ENCODE peak calls at places on chromosomes 11 and 22, in ten cellular contexts. One of them, this sample, is unnamed.

GRCh38 chr22:28019360-28019759 is 100.3 kb upstream of the PITPNB start:
- DNase-seq in tibial nerve: no peak
- DNase-seq in ovary: peak; percentile 26
- DNase-seq in esophagus squamous epithelium: no peak
- DNase-seq in transverse colon: peak; percentile 3
- DNase-seq in H1: no peak
- DNase-seq in HCT116: no peak
- DNase-seq in IMR-90: no peak
- DNase-seq in sigmoid colon: peak; percentile 61
- DNase-seq in right lobe of liver: no peak
- DNase-seq in this sample: peak; percentile 20

GRCh38 chr11:13695886-13696285 is 27.4 kb downstream of the FAR1 start:
- DNase-seq in transverse colon: no peak
- DNase-seq in right lobe of liver: no peak
- DNase-seq in esophagus squamous epithelium: no peak
- DNase-seq in HCT116: no peak
- DNase-seq in H1: no peak
- DNase-seq in sigmoid colon: no peak
- DNase-seq in tibial nerve: no peak
- DNase-seq in IMR-90: no peak
- DNase-seq in ovary: no peak
- DNase-seq in this sample: no peak

GRCh38 chr22:43263645-43264514 is 76.9 kb upstream of the TTLL12 start:
- DNase-seq in H1: no peak
- DNase-seq in HCT116: peak; percentile 48
- DNase-seq in tibial nerve: no peak
- DNase-seq in esophagus squamous epithelium: no peak
- DNase-seq in right lobe of liver: peak; percentile 76
- DNase-seq in IMR-90: peak; percentile 88
- DNase-seq in transverse colon: peak; percentile 69
- DNase-seq in ovary: peak; percentile 85
- DNase-seq in sigmoid colon: no peak
- DNase-seq in this sample: peak; percentile 74

GRCh38 chr22:38464992-38465672 is 2.8 kb upstream of the KDELR3 start:
- DNase-seq in ovary: no peak
- DNase-seq in IMR-90: no peak
- DNase-seq in H1: no peak
- DNase-seq in HCT116: no peak
- DNase-seq in sigmoid colon: no peak
- DNase-seq in tibial nerve: no peak
- DNase-seq in right lobe of liver: no peak
- DNase-seq in esophagus squamous epithelium: no peak
- DNase-seq in transverse colon: no peak
- DNase-seq in this sample: no peak

GRCh38 chr11:61855939-61856730 is 28.0 kb downstream of the FADS2 start:
- DNase-seq in ovary: no peak
- DNase-seq in IMR-90: peak; percentile 11
- DNase-seq in sigmoid colon: no peak
- DNase-seq in H1: no peak
- DNase-seq in esophagus squamous epithelium: no peak
- DNase-seq in HCT116: no peak
- DNase-seq in transverse colon: no peak
- DNase-seq in right lobe of liver: no peak
- DNase-seq in tibial nerve: no peak
- DNase-seq in this sample: no peak

GRCh38 chr11:63985812-63986155 is 454 bp upstream of the OTUB1 start:
- DNase-seq in sigmoid colon: no peak
- DNase-seq in esophagus squamous epithelium: no peak
- DNase-seq in tibial nerve: no peak
- DNase-seq in IMR-90: no peak
- DNase-seq in HCT116: no peak
- DNase-seq in H1: no peak
- DNase-seq in right lobe of liver: peak; percentile 50
- DNase-seq in transverse colon: peak; percentile 60
- DNase-seq in ovary: no peak
- DNase-seq in this sample: no peak

GRCh38 chr11:134725939-134726639 is 314.0 kb upstream of the B3GAT1 start:
- DNase-seq in IMR-90: no peak
- DNase-seq in right lobe of liver: no peak
- DNase-seq in esophagus squamous epithelium: no peak
- DNase-seq in H1: no peak
- DNase-seq in ovary: no peak
- DNase-seq in transverse colon: peak; percentile 24
- DNase-seq in tibial nerve: no peak
- DNase-seq in sigmoid colon: no peak
- DNase-seq in HCT116: peak; percentile 35
- DNase-seq in this sample: peak; percentile 48

GRCh38 chr22:24450600-24450999 is 23.2 kb downstream of the ADORA2A start:
- DNase-seq in transverse colon: no peak
- DNase-seq in esophagus squamous epithelium: no peak
- DNase-seq in ovary: no peak
- DNase-seq in H1: no peak
- DNase-seq in tibial nerve: no peak
- DNase-seq in HCT116: no peak
- DNase-seq in IMR-90: no peak
- DNase-seq in right lobe of liver: no peak
- DNase-seq in sigmoid colon: no peak
- DNase-seq in this sample: no peak

GRCh38 chr11:8719260-8720190 is 36.9 kb downstream of the RPL27A start:
- DNase-seq in tibial nerve: peak; percentile 41
- DNase-seq in esophagus squamous epithelium: no peak
- DNase-seq in ovary: no peak
- DNase-seq in IMR-90: peak; percentile 96
- DNase-seq in HCT116: peak; percentile 76
- DNase-seq in right lobe of liver: no peak
- DNase-seq in sigmoid colon: peak; percentile 92
- DNase-seq in H1: no peak
- DNase-seq in transverse colon: peak; percentile 39
- DNase-seq in this sample: no peak
- H3K4me3 ChIP-seq in tibial nerve: no peak overlapping the region
- H3K4me3 ChIP-seq in esophagus squamous epithelium: no peak overlapping the region
- H3K4me3 ChIP-seq in ovary: no peak overlapping the region
- H3K4me3 ChIP-seq in IMR-90: no peak overlapping the region
- H3K4me3 ChIP-seq in HCT116: peak overlapping the region; percentile 35
- H3K4me3 ChIP-seq in right lobe of liver: no peak overlapping the region
- H3K4me3 ChIP-seq in sigmoid colon: no peak overlapping the region
- H3K4me3 ChIP-seq in H1: no peak overlapping the region
- H3K4me3 ChIP-seq in transverse colon: no peak overlapping the region
- H3K4me3 ChIP-seq in this sample: no peak overlapping the region

GRCh38 chr11:45860348-45860747 is 13.1 kb downstream of the CRY2 start:
- DNase-seq in esophagus squamous epithelium: no peak
- DNase-seq in tibial nerve: no peak
- DNase-seq in sigmoid colon: no peak
- DNase-seq in ovary: no peak
- DNase-seq in right lobe of liver: no peak
- DNase-seq in IMR-90: no peak
- DNase-seq in transverse colon: no peak
- DNase-seq in H1: no peak
- DNase-seq in HCT116: no peak
- DNase-seq in this sample: no peak

GRCh38 chr11:45860764-45861510 is 13.7 kb downstream of the CRY2 start:
- DNase-seq in right lobe of liver: no peak
- DNase-seq in ovary: no peak
- DNase-seq in tibial nerve: no peak
- DNase-seq in H1: no peak
- DNase-seq in transverse colon: no peak
- DNase-seq in sigmoid colon: no peak
- DNase-seq in HCT116: no peak
- DNase-seq in esophagus squamous epithelium: no peak
- DNase-seq in IMR-90: no peak
- DNase-seq in this sample: no peak

GRCh38 chr11:45858751-45859398 is 11.6 kb downstream of the CRY2 start:
- DNase-seq in right lobe of liver: no peak
- DNase-seq in IMR-90: no peak
- DNase-seq in tibial nerve: no peak
- DNase-seq in HCT116: no peak
- DNase-seq in esophagus squamous epithelium: no peak
- DNase-seq in transverse colon: no peak
- DNase-seq in H1: no peak
- DNase-seq in ovary: no peak
- DNase-seq in sigmoid colon: no peak
- DNase-seq in this sample: no peak

GRCh38 chr11:45857834-45858492 is 10.7 kb downstream of the CRY2 start:
- DNase-seq in sigmoid colon: peak; percentile 83
- DNase-seq in right lobe of liver: no peak
- DNase-seq in esophagus squamous epithelium: no peak
- DNase-seq in tibial nerve: peak; percentile 52
- DNase-seq in HCT116: no peak
- DNase-seq in transverse colon: no peak
- DNase-seq in H1: no peak
- DNase-seq in ovary: peak; percentile 42
- DNase-seq in IMR-90: peak; percentile 84
- DNase-seq in this sample: peak; percentile 44

DNA sequence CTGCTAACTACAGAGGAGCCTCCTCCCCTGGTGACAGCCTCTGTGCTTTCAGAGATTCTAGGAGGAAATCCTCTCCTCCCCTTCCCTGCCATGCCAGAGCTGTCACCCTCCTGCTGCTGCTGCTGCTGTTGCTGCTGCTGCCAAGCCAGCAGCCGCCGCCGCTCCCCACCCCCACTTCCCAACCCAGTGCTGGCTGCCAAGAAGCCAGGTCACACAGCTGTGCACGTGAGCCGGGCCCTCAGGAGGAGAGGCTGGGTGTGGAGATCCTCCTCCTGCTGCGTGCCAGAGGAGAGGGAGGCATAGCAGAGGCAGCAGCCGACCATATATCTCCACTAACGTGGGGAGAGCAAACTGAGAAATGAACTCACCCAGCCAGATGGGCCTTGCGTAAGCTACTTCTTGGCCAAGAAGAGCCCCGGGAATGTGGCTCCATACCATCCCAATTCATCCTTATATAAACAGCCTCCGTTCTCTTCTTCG is 12.4 kb downstream of the CRY2 start:
- DNase-seq in HCT116: no peak
- DNase-seq in IMR-90: peak; percentile 99
- DNase-seq in transverse colon: peak; percentile 94
- DNase-seq in esophagus squamous epithelium: no peak
- DNase-seq in sigmoid colon: peak; percentile 99
- DNase-seq in tibial nerve: peak; percentile 80
- DNase-seq in right lobe of liver: peak; percentile 87
- DNase-seq in ovary: peak; percentile 95
- DNase-seq in H1: no peak
- DNase-seq in this sample: peak; percentile 95
- H3K36me3 ChIP-seq in HCT116: peaks cover 20% of the 10 kb centered on the region
- H3K36me3 ChIP-seq in IMR-90: peaks cover 33% of the 10 kb centered on the region
- H3K36me3 ChIP-seq in transverse colon: peaks cover 2% of the 10 kb centered on the region
- H3K36me3 ChIP-seq in esophagus squamous epithelium: peaks cover 90% of the 10 kb centered on the region
- H3K36me3 ChIP-seq in sigmoid colon: peaks cover 36% of the 10 kb centered on the region
- H3K36me3 ChIP-seq in tibial nerve: peaks cover 6% of the 10 kb centered on the region
- H3K36me3 ChIP-seq in right lobe of liver: peaks cover 28% of the 10 kb centered on the region
- H3K36me3 ChIP-seq in ovary: no peaks in the 10 kb centered on the region
- H3K36me3 ChIP-seq in H1: peaks cover 27% of the 10 kb centered on the region
- H3K36me3 ChIP-seq in this sample: peaks cover 53% of the 10 kb centered on the region

GRCh38 chr11:119319136-119319701 is 2.3 kb upstream of the MCAM start:
- DNase-seq in esophagus squamous epithelium: no peak
- DNase-seq in sigmoid colon: no peak
- DNase-seq in H1: no peak
- DNase-seq in IMR-90: no peak
- DNase-seq in tibial nerve: no peak
- DNase-seq in HCT116: no peak
- DNase-seq in right lobe of liver: no peak
- DNase-seq in ovary: peak; percentile 21
- DNase-seq in transverse colon: no peak
- DNase-seq in this sample: no peak

GRCh38 chr11:119319702-119320592 is 3.0 kb upstream of the MCAM start:
- DNase-seq in IMR-90: no peak
- DNase-seq in sigmoid colon: peak; percentile 71
- DNase-seq in H1: no peak
- DNase-seq in transverse colon: no peak
- DNase-seq in right lobe of liver: no peak
- DNase-seq in ovary: peak; percentile 50
- DNase-seq in HCT116: no peak
- DNase-seq in tibial nerve: no peak
- DNase-seq in esophagus squamous epithelium: no peak
- DNase-seq in this sample: no peak

GRCh38 chr11:119316729-119317591 is at the start of gene MCAM:
- DNase-seq in HCT116: no peak
- DNase-seq in ovary: peak; percentile 69
- DNase-seq in H1: peak; percentile 76
- DNase-seq in tibial nerve: no peak
- DNase-seq in right lobe of liver: peak; percentile 47
- DNase-seq in IMR-90: peak; percentile 48
- DNase-seq in esophagus squamous epithelium: no peak
- DNase-seq in transverse colon: no peak
- DNase-seq in sigmoid colon: peak; percentile 86
- DNase-seq in this sample: no peak

GRCh38 chr11:119317592-119318239 is 786 bp upstream of the MCAM start:
- DNase-seq in HCT116: no peak
- DNase-seq in right lobe of liver: no peak
- DNase-seq in ovary: no peak
- DNase-seq in sigmoid colon: no peak
- DNase-seq in IMR-90: no peak
- DNase-seq in H1: no peak
- DNase-seq in transverse colon: no peak
- DNase-seq in tibial nerve: no peak
- DNase-seq in esophagus squamous epithelium: no peak
- DNase-seq in this sample: no peak

DNA sequence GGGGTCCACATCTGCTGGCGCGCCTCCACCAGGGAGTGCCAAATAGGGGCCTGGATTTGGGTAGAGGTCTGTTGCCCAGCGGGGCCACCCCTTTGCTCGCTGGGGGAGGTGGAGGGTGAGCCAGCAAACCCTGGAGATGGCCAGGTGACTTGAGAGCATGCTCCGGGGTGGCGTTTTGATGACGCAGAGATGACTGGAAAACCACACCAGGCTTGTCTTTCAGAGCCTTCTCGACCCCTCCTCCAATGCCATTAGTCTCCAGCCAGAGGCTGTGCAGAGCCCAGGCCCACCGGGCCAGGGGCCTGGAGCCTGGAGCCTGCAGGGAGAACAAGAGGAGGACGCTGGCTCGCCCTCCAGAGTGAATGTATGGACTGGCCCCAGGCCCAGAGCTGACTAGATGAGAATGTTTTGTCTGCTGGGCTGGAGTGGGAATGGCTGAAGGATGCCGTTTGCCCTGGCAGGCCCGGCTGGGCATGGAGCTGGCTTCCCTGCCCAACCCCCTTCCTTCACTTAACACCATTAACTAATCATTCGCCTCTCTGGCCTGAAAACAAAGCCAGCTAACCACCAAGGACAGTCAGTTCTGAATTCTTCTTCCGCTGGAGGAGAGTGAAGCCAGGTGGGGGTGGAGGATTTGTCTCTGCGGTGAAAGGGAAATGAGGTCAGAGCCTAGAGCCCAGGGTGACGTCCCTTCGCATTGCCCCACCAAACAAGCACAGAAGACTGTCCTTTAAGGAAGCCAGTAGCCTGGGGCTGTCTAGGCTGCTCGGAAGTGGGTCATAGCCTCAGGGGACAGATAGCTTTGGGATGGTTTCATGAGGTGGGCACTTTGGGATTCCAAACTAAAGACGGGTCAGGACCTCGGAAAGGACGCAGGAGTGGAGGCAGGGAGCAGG is 1.6 kb upstream of the MCAM start:
- DNase-seq in tibial nerve: no peak
- DNase-seq in IMR-90: peak; percentile 81
- DNase-seq in HCT116: no peak
- DNase-seq in sigmoid colon: peak; percentile 87
- DNase-seq in H1: no peak
- DNase-seq in transverse colon: peak; percentile 64
- DNase-seq in ovary: peak; percentile 40
- DNase-seq in esophagus squamous epithelium: no peak
- DNase-seq in right lobe of liver: no peak
- DNase-seq in this sample: no peak
- TF ChIP-seq POLR2A in tibial nerve: no peak
- TF ChIP-seq POLR2A in IMR-90: no peak
- TF ChIP-seq POLR2A in HCT116: no peak
- TF ChIP-seq POLR2A in sigmoid colon: peak; percentile 32
- TF ChIP-seq POLR2A in H1: no peak
- TF ChIP-seq POLR2A in transverse colon: peak; percentile 44
- TF ChIP-seq POLR2A in ovary: no peak
- TF ChIP-seq POLR2A in esophagus squamous epithelium: peak; percentile 56
- TF ChIP-seq POLR2A in right lobe of liver: no peak
- TF ChIP-seq POLR2A in this sample: peak; percentile 10

DNA sequence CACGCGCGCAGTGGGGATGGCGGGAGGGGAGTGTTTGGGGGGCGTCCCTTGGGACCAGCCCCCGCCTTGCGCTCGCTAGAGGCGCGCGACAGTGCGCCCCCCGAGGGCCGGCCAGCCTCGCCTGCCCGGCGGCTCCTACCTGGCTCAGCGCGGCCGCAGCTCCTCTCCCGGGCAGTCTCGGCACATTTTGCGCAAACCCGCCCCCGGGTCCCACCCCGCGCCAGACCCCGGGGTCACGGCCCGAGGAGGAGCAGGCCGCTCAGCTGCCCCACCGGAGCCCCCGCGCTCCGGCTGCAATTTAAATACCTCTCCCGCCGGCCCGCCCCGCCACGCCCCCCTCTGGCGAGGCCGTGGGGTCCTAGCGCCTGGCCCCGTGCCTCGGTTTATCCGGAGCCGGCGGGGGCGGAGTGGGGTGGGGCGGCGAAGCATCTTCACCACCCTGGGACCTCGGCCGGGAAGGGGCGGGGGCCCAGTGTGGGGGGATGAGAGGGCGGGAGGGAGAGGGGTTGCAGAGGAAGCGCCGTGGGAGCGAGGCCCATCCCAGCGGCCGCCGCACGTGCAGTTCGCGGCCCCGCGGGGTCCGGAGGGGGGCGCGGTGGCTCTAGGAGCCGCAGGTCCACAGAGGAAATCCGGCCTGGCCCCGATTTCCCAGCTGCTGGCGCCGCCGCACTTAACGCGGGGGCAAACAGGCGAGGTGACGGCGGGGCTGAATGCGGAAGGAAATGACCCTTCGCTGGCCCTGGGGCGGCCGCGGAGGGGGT is at the start of gene LRRC32:
- DNase-seq in transverse colon: peak; percentile 57
- DNase-seq in esophagus squamous epithelium: no peak
- DNase-seq in H1: peak; percentile 77
- DNase-seq in sigmoid colon: peak; percentile 77
- DNase-seq in HCT116: no peak
- DNase-seq in ovary: peak; percentile 77
- DNase-seq in tibial nerve: no peak
- DNase-seq in right lobe of liver: peak; percentile 80
- DNase-seq in IMR-90: no peak
- DNase-seq in this sample: peak; percentile 45
- H3K4me3 ChIP-seq in transverse colon: peak within 1 kb of the TSS; percentile 56
- H3K4me3 ChIP-seq in esophagus squamous epithelium: peak within 1 kb of the TSS; percentile 33
- H3K4me3 ChIP-seq in H1: peak within 1 kb of the TSS; percentile 53
- H3K4me3 ChIP-seq in sigmoid colon: peak within 1 kb of the TSS; percentile 51
- H3K4me3 ChIP-seq in HCT116: peak within 1 kb of the TSS; percentile 53
- H3K4me3 ChIP-seq in ovary: peak within 1 kb of the TSS; percentile 65
- H3K4me3 ChIP-seq in tibial nerve: peak within 1 kb of the TSS; percentile 62
- H3K4me3 ChIP-seq in right lobe of liver: peak within 1 kb of the TSS; percentile 46
- H3K4me3 ChIP-seq in IMR-90: peak within 1 kb of the TSS; percentile 25
- H3K4me3 ChIP-seq in this sample: peak within 1 kb of the TSS; percentile 76

This sample was measured in stomach.